ENCODE peak calls at places on chromosomes 13 and 19, in six cellular contexts. W is uterus; J is OCI-LY7; A is tibial artery; Y is CD8-positive, alpha-beta T cell; Q is Peyer's patch. I is an unnamed sample.

GRCh38 chr19:45547965-45548609 is 36.5 kb downstream of the OPA3 start:
- DNase-seq in W (no peak), J (no peak), A (no peak), Y (no peak), Q (no peak), I (no peak)

GRCh38 chr19:3121396-3121795 is 14.4 kb upstream of the GNA15 start:
- DNase-seq in W (no peak), J (no peak), A (no peak), Y (no peak), Q (no peak), I (no peak)

GRCh38 chr19:16096281-16096855 is 15.3 kb upstream of the RAB8A start:
- DNase-seq in W (no peak), J (no peak), A (no peak), Y (no peak), Q (no peak), I (no peak)

GRCh38 chr19:51698296-51698695 is 5.2 kb downstream of the SPACA6 start:
- DNase-seq in W (no peak), J (no peak), A (no peak), Y (no peak), Q (no peak), I (no peak)

GRCh38 chr19:42203700-42204099 is 13.8 kb downstream of the DEDD2 start:
- DNase-seq in W (no peak), J (no peak), A (no peak), Y (no peak), Q (no peak), I (no peak)

GRCh38 chr13:49858183-49858856 is 65.8 kb upstream of the KPNA3 start:
- DNase-seq in W (no peak), J (no peak), A (no peak), Y (no peak), Q (no peak), I (no peak)

GRCh38 chr19:48419158-48419920 is 25.9 kb downstream of the GRIN2D start:
- DNase-seq in W (peak; percentile 28), J (peak; percentile 53), A (peak; percentile 47), Y (peak; percentile 45), Q (peak; percentile 67), I (peak; percentile 62)

GRCh38 chr13:62130016-62130970 is 714.6 kb upstream of the PCDH20 start:
- DNase-seq in W (no peak), J (no peak), A (no peak), Y (no peak), Q (no peak), I (no peak)

GRCh38 chr13:20431080-20431479 is 94.6 kb downstream of the CRYL1 start:
- DNase-seq in W (peak; percentile 50), J (no peak), A (no peak), Y (no peak), Q (no peak), I (no peak)

GRCh38 chr19:56253737-56254136 is 18.8 kb upstream of the EDDM13 start:
- DNase-seq in W (no peak), J (peak; percentile 69), A (no peak), Y (no peak), Q (no peak), I (no peak)

GRCh38 chr13:98436379-98436909 is 140.5 kb downstream of the STK24 start:
- DNase-seq in W (no peak), J (no peak), A (no peak), Y (no peak), Q (no peak), I (no peak)

GRCh38 chr13:24038846-24039330 is 121.6 kb upstream of the SPATA13 start:
- DNase-seq in W (no peak), J (no peak), A (no peak), Y (no peak), Q (no peak), I (no peak)

GRCh38 chr19:10270616-10271394 is at the start of gene ICAM1:
- DNase-seq in W (peak; percentile 78), J (peak; percentile 80), A (peak; percentile 87), Y (peak; percentile 57), Q (peak; percentile 86), I (peak; percentile 71)

GRCh38 chr19:6587093-6587820 is 3.7 kb downstream of the CD70 start:
- DNase-seq in W (no peak), J (peak; percentile 75), A (no peak), Y (no peak), Q (peak; percentile 46), I (no peak)

GRCh38 chr19:31478241-31478640 is 129.0 kb upstream of the TSHZ3 start:
- DNase-seq in W (no peak), J (no peak), A (no peak), Y (no peak), Q (no peak), I (no peak)

GRCh38 chr13:75832812-75833211 is 196.7 kb downstream of the LMO7 start:
- DNase-seq in W (no peak), J (no peak), A (no peak), Y (no peak), Q (no peak), I (no peak)

GRCh38 chr13:45396548-45397095 is 21.6 kb downstream of the SLC25A30 start:
- DNase-seq in W (no peak), J (no peak), A (no peak), Y (no peak), Q (no peak), I (no peak)

GRCh38 chr13:30713133-30713532 is 22.2 kb upstream of the ALOX5AP start:
- DNase-seq in W (no peak), J (no peak), A (peak; percentile 35), Y (no peak), Q (no peak), I (no peak)

GRCh38 chr13:19622189-19622588 is 11.3 kb upstream of the MPHOSPH8 start:
- DNase-seq in W (no peak), J (no peak), A (no peak), Y (no peak), Q (no peak), I (no peak)

GRCh38 chr13:24215732-24216131 is 55.2 kb downstream of the SPATA13 start:
- DNase-seq in W (peak; percentile 78), J (no peak), A (peak; percentile 50), Y (no peak), Q (no peak), I (no peak)

GRCh38 chr13:52053460-52053859 is 29.0 kb downstream of the UTP14C start:
- DNase-seq in W (no peak), J (no peak), A (no peak), Y (no peak), Q (no peak), I (no peak)

GRCh38 chr13:40789275-40790231 is at the start of gene SLC25A15:
- DNase-seq in W (peak; percentile 59), J (peak; percentile 89), A (peak; percentile 73), Y (peak; percentile 70), Q (peak; percentile 75), I (peak; percentile 49)

GRCh38 chr13:50617134-50617721 is 226.3 kb downstream of the DLEU7 start:
- DNase-seq in W (peak; percentile 41), J (no peak), A (no peak), Y (no peak), Q (no peak), I (no peak)

DNA sequence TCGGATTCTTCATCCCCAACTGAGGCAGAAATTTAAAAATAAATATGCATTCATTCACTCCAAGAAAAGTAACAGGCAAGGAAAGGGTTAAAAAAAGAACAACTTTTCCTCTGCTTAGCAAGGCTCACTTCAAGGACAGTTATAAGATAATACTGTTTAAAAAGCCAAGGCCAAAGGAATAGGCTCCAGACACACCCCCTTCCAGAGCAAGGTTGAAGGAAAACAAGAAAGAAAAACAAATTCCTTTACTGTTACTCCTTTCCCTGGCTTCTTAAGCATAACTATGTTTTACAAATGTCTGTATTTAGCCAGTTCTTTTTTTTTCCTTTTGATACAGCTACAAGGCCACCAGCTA is 8.5 kb downstream of the SIGLEC11 start:
- DNase-seq in W (no peak), J (no peak), A (no peak), Y (no peak), Q (no peak), I (no peak)
- H3K4me1 ChIP-seq in W (peaks cover 3% of the 10 kb centered on the region), J (peaks cover 9% of the 10 kb centered on the region), A (peaks cover 30% of the 10 kb centered on the region), Y (no peaks in the 10 kb centered on the region), Q (no peaks in the 10 kb centered on the region), I (no peaks in the 10 kb centered on the region)

DNA sequence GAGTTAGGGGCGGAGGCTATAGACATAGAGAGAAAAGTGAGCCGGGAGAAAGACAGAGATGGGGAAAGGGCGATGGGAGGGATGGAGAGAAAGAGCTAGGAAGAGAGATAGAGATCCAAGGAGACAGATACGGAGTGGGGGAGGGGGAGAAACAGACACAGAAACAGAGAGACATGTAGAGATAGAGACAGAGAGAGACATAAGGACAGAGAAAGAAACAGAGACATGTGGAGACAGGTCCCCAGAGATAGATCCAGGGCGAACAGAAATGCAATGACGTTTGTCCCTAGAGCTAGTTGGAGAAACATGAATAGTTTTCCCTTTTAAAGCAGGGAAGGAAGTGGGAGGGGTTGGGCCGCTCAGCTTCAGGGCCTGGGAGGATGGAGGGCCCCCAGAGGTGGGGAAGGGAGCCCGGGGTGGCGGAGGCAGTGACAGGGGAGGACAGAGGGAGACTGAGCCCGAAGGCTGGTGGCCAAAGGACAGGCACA is 4.6 kb downstream of the PPP1R14A start:
- DNase-seq in W (peak; percentile 57), J (no peak), A (peak; percentile 73), Y (no peak), Q (no peak), I (no peak)
- H3K4me1 ChIP-seq in W (peaks cover 9% of the 10 kb centered on the region), J (peaks cover 5% of the 10 kb centered on the region), A (peaks cover 75% of the 10 kb centered on the region), Y (no peaks in the 10 kb centered on the region), Q (no peaks in the 10 kb centered on the region), I (peaks cover 4% of the 10 kb centered on the region)

GRCh38 chr19:1216756-1217155 is 11.2 kb downstream of the STK11 start:
- DNase-seq in W (no peak), J (no peak), A (no peak), Y (no peak), Q (no peak), I (no peak)
- H3K4me1 ChIP-seq in W (peaks cover 17% of the 10 kb centered on the region), J (peaks cover 5% of the 10 kb centered on the region), A (peaks cover 89% of the 10 kb centered on the region), Y (peaks cover 14% of the 10 kb centered on the region), Q (no peaks in the 10 kb centered on the region), I (peaks cover 20% of the 10 kb centered on the region)

GRCh38 chr19:28333909-28334308 is 879.0 kb downstream of the UQCRFS1 start:
- DNase-seq in W (no peak), J (no peak), A (no peak), Y (no peak), Q (no peak), I (no peak)
- H3K4me1 ChIP-seq in W (no peaks in the 10 kb centered on the region), J (no peaks in the 10 kb centered on the region), A (no peaks in the 10 kb centered on the region), Y (no peaks in the 10 kb centered on the region), Q (no peaks in the 10 kb centered on the region), I (no peaks in the 10 kb centered on the region)

DNA sequence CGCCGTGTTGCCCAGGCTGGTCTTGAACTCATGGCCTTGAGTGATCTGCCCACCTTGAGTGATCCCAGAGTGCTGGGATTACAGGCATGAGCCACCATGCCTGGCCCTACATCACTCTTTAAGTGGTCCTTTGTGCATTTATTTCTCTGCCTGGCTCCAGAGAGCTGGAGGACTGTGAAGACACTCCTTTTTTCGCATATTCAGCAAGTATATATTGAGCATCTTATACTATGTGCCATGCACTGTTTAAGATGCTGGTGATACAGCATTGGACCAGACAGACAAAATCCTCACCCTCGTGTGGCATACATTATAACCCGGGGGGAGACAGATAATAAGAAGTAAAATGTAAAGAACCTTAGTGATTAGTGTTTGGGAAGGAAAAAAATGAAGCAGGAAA is 66.8 kb upstream of the NPAS1 start:
- DNase-seq in W (no peak), J (no peak), A (no peak), Y (no peak), Q (no peak), I (no peak)
- H3K4me1 ChIP-seq in W (peaks cover 12% of the 10 kb centered on the region), J (peaks cover 16% of the 10 kb centered on the region), A (peaks cover 57% of the 10 kb centered on the region), Y (peaks cover 32% of the 10 kb centered on the region), Q (peaks cover 6% of the 10 kb centered on the region), I (peaks cover 42% of the 10 kb centered on the region)